ENCODE peak calls at places on chromosomes 4 and X, in nine cellular contexts. V is transverse colon; F is iPS DF 6.9; Q is mammary epithelial cell; G is naive thymus-derived CD4-positive, alpha-beta T cell; U is colonic mucosa; L is HCT116; A is WERI-Rb-1; K is lung. R is an unnamed sample. For H3K27me3, the result is how much of the 10 kb centered on the place peaks cover.

GRCh38 chr4:55127521-55127920 is 2.1 kb upstream of the KDR start:
- DNase-seq in F (no peak), G (no peak), K (no peak), L (no peak), A (no peak), V (no peak), Q (no peak), U (no peak), R (no peak)

GRCh38 chrX:46713672-46714487 is 45.0 kb downstream of the SLC9A7 start:
- DNase-seq in L (no peak), A (no peak), F (no peak), G (no peak), Q (no peak), K (no peak), V (no peak), U (no peak), R (no peak)

GRCh38 chr4:75653845-75654503 is 19.2 kb downstream of the G3BP2 start:
- DNase-seq in A (no peak), L (no peak), G (no peak), Q (peak), U (no peak), F (no peak), V (no peak), K (no peak), R (no peak)

GRCh38 chrX:113929004-113929403 is 654.9 kb upstream of the HTR2C start:
- DNase-seq in G (no peak), K (peak), L (peak), V (peak), Q (peak), F (peak), A (peak), U (peak), R (no peak)

GRCh38 chr4:43757147-43757546 is 691.5 kb downstream of the KCTD8 start:
- DNase-seq in L (no peak), K (no peak), U (no peak), F (peak), A (no peak), V (no peak), G (no peak), Q (peak), R (peak)

GRCh38 chr4:20890752-20891151 is 190.5 kb downstream of the PACRGL start:
- DNase-seq in K (no peak), V (no peak), G (no peak), U (no peak), F (no peak), A (no peak), L (no peak), Q (peak), R (no peak)

GRCh38 chr4:48683784-48684666 is 96.1 kb downstream of the FRYL start:
- DNase-seq in K (no peak), G (no peak), F (no peak), V (no peak), L (no peak), A (no peak), U (no peak), Q (no peak), R (no peak)

GRCh38 chr4:69773443-69773842 is 13.0 kb upstream of the SULT1B1 start:
- DNase-seq in G (no peak), Q (no peak), L (no peak), F (no peak), V (no peak), K (no peak), U (peak), A (no peak), R (no peak)

GRCh38 chr4:17771284-17771908 is 10.0 kb downstream of the FAM184B start:
- DNase-seq in K (peak), Q (peak), A (no peak), U (no peak), F (no peak), V (no peak), G (no peak), L (no peak), R (no peak)

GRCh38 chr4:14478504-14478903 is 523.8 kb upstream of the CPEB2 start:
- DNase-seq in L (no peak), A (no peak), V (no peak), F (no peak), Q (no peak), K (no peak), G (no peak), U (no peak), R (no peak)

GRCh38 chrX:129650183-129650689 is 4.5 kb downstream of the APLN start:
- DNase-seq in Q (no peak), V (no peak), F (no peak), K (no peak), G (no peak), L (no peak), A (no peak), U (no peak), R (no peak)

GRCh38 chr4:8761824-8762205 is 109.8 kb downstream of the HMX1 start:
- DNase-seq in U (no peak), K (no peak), L (no peak), A (no peak), F (no peak), V (no peak), G (no peak), Q (no peak), R (no peak)

GRCh38 chr4:109052699-109053656 is 249.5 kb downstream of the COL25A1 start:
- DNase-seq in L (no peak), A (no peak), K (no peak), Q (no peak), U (no peak), G (no peak), V (no peak), F (no peak), R (no peak)

GRCh38 chr4:142091085-142091513 is 454.7 kb downstream of the IL15 start:
- DNase-seq in A (no peak), K (no peak), V (no peak), F (no peak), Q (peak), U (no peak), L (no peak), G (no peak), R (no peak)

GRCh38 chr4:183008492-183008891 is 90.6 kb upstream of the WWC2 start:
- DNase-seq in A (no peak), L (no peak), V (no peak), Q (no peak), F (no peak), U (no peak), K (no peak), G (no peak), R (no peak)

GRCh38 chrX:9873952-9874351 is 87.7 kb downstream of the SHROOM2 start:
- DNase-seq in V (peak), K (peak), Q (no peak), G (peak), U (peak), L (peak), F (no peak), A (peak), R (no peak)

GRCh38 chr4:145909331-145909730 is 29.3 kb downstream of the ZNF827 start:
- DNase-seq in V (peak), F (peak), L (no peak), Q (peak), A (no peak), K (peak), U (peak), G (no peak), R (peak)

GRCh38 chr4:126906466-126906865 is 726.3 kb upstream of the INTU start:
- DNase-seq in F (no peak), Q (no peak), L (no peak), U (no peak), G (no peak), V (no peak), A (no peak), K (no peak), R (no peak)

GRCh38 chr4:134544303-134544761 is 342.7 kb upstream of the PABPC4L start:
- DNase-seq in L (peak), F (no peak), A (no peak), U (no peak), K (no peak), Q (no peak), V (peak), G (no peak), R (no peak)

GRCh38 chr4:4870493-4871266 is 11.2 kb downstream of the MSX1 start:
- DNase-seq in U (no peak), Q (no peak), K (no peak), G (no peak), F (no peak), V (no peak), A (no peak), L (no peak), R (no peak)
- H3K27me3 ChIP-seq in U (half or more), Q (half or more), K (under half), G (under half), F (half or more), V (half or more), A (half or more), L (under half), R (under half)

GRCh38 chr4:184993243-184993642 is 25.0 kb upstream of the HELT start:
- DNase-seq in F (no peak), Q (no peak), U (no peak), A (no peak), V (no peak), K (no peak), G (no peak), L (no peak), R (no peak)

GRCh38 chr4:184992422-184992821 is 25.9 kb upstream of the HELT start:
- DNase-seq in U (no peak), A (no peak), L (no peak), Q (no peak), K (no peak), V (no peak), G (no peak), F (no peak), R (no peak)

GRCh38 chr4:184994623-184995010 is 23.7 kb upstream of the HELT start:
- DNase-seq in K (no peak), G (no peak), L (no peak), A (no peak), U (no peak), V (no peak), F (no peak), Q (no peak), R (no peak)

GRCh38 chr4:184991860-184992259 is 26.4 kb upstream of the HELT start:
- DNase-seq in Q (no peak), G (no peak), V (no peak), A (no peak), U (no peak), F (no peak), L (no peak), K (no peak), R (no peak)

DNA sequence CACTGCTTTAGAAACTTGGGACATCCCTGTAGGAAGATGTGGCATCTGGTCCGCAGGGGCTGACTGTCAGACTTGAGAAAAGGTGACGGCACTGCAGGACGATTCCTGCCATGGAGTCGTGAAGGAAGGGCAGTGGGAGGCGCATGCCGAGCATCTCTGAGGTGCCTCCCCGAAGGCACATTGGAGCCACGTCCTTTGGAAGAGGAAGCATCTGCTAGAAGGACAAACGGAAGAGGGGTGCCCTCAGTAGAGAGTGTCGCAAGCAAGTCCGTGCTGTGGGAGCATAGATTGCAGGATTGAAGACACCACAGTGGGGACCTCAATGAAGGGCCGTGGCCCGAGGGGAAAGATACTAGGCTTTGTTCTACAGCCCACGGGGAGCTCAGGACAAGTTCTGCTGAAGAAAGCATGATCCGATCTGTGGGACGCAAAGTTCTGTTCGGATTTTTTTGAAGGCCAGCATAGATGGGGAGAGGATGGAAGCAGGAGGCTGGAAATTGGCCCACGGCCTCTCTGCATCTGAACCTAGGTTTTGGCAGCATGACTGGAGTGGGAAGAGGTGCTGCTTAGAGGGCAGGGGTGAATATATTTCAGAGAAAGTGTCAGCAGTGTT is 24.2 kb upstream of the HELT start:
- DNase-seq in Q (no peak), V (no peak), G (no peak), K (no peak), F (no peak), U (no peak), A (no peak), L (no peak), R (no peak)
- H3K27me3 ChIP-seq in Q (under half), V (under half), G (under half), K (under half), F (under half), U (under half), A (under half), L (under half), R (under half)

DNA sequence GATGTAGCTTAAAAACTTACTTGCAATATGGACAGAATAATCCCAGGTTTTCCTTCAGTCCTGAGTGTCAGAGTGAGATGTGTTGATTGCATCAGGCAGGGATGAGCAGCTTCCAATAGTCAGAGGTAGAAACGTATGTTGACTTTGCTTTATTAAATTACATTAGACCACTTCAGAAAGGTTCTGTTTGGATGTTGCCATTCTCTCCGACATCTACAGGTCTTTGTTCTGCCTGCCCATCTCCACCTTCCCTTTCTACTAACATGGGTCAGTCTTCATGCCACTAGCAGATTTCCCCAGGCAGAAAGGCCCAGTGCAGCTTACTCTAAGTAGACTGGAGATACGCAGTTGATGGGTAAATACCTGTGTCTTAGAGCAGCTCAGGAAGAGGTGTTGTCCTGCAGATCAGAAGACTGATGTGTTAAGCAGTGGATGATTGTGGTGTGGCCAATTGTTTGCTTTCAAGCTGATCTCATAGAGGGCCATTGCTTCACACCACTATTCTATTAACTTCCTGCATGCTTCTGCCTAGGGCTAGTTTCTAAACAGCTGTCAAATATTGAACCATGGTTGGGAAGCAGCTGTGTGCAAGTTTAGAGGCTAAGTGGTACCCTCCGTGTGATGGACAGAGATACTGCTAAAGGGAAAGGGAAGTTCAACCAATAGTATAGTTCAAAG is 1.8 kb downstream of the FRMPD4 start:
- DNase-seq in A (no peak), G (no peak), F (no peak), K (no peak), L (no peak), V (no peak), Q (peak), U (no peak), R (no peak)
- H3K27me3 ChIP-seq in A (half or more), G (under half), F (under half), K (under half), L (under half), V (under half), Q (under half), U (under half), R (under half)

DNA sequence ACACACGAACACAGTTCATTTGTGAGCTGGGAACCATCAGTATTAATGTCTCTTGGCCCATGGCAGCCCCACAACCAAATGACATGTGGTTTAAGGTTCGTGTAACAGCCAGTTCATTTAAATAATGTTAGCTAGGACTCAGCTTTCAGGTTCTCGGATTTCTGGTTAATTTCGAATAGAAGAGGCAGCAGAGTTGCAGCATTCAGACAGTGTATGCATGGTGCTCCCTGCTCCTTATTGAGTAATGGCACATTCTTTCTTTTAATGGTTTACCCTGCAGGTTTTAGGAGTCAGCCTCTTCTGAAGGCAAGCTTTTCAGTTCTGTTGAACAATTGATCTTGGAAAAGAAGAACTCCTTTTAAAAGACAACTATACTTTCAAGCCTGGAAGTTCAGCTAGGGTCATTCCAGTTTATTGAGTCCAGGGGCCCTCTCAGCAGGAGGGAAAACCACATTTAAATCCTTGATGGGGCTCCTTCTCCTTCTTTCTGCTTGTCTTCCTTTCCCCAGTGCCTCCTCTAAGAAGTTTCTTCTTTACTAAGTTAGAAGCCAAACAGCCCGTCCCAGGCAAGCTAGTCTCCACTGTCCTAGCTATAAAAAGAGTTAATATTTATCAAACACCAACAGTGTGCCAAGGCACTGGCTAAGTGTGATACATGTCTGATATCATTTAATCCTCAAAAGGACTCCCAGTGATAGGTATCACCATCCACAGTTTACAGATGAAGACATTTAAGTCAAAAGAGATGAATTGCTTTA is 5.0 kb upstream of the RNF175 start:
- DNase-seq in Q (no peak), U (no peak), K (no peak), G (no peak), L (no peak), F (no peak), V (no peak), A (no peak), R (no peak)
- H3K27me3 ChIP-seq in Q (under half), U (under half), K (under half), G (under half), L (under half), F (under half), V (under half), A (under half), R (under half)

DNA sequence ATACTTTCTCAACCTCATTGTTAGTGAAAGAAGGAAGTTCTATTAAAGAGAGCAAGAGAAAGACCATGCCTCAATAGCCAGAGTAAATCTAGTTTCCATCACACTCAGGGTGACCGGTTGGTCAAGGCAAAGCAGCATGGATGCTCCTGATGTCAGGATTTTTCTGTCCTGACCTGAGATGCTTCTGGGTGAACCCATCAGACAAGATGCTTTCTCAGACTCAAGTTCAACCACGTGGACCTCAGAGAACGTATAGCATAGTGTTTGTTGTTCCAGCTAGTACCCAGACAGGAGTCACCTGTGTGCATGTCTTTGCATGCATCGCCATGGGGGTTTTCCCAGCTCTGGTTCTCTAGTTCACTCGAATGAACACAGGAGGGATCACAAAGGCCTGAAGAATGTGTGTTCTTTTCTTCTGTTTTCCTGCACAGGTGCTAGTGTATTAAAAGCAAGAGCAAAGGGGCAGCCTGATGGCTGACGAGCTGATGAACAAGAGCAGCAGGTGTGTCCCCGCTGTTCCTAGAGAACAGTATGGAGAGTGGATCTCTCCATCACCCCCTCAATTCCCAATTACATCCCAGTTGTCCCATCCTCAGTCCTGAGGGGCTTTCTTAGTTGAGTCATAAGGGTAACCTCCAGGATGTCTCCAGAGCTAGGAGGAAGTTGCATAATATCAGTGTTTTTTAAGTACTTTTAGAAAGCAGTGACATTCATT is 110.5 kb upstream of the ENPP6 start:
- DNase-seq in A (no peak), G (no peak), Q (peak), V (no peak), L (no peak), U (peak), K (no peak), F (no peak), R (no peak)
- H3K27me3 ChIP-seq in A (under half), G (under half), Q (under half), V (under half), L (under half), U (under half), K (under half), F (under half), R (under half)

DNA sequence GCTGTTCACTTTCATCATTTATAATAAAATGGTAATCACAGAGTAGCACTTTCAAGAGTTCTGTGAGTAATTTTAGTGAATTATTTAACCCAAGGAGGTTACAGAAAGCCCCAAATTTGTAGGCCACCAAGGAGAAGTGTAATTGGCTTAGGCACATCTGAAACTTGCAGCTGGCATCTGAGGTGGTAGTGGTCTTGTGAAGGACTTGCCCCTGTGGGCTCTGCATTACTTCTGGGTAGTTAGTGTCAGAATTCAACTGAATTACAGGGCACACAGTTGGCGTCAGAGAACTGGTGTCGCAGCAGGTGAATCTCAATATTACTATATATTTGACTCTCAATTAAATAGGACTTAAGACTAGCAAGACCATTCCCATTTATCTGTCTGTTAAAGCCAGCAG is 36.9 kb downstream of the GPR174 start:
- DNase-seq in G (no peak), K (no peak), U (no peak), A (no peak), V (no peak), Q (no peak), L (no peak), F (no peak), R (no peak)
- H3K27me3 ChIP-seq in G (under half), K (under half), U (under half), A (under half), V (under half), Q (under half), L (under half), F (under half), R (under half)

GRCh38 chrX:110037181-110037580 is 34.3 kb downstream of the TMEM164 start:
- DNase-seq in Q (peak), L (no peak), F (no peak), U (no peak), A (no peak), K (no peak), V (no peak), G (no peak), R (no peak)
- H3K27me3 ChIP-seq in Q (under half), L (under half), F (under half), U (under half), A (under half), K (under half), V (under half), G (under half), R (under half)

GRCh38 chrX:53550756-53551463 is 116.7 kb upstream of the HSD17B10 start:
- DNase-seq in U (no peak), L (no peak), G (no peak), A (no peak), K (no peak), F (no peak), V (no peak), Q (no peak), R (no peak)

GRCh38 chrX:53547668-53548067 is 113.5 kb upstream of the HSD17B10 start:
- DNase-seq in A (no peak), Q (no peak), U (no peak), K (no peak), F (no peak), L (no peak), G (no peak), V (no peak), R (no peak)

GRCh38 chrX:53544936-53545335 is 110.8 kb upstream of the HSD17B10 start:
- DNase-seq in K (no peak), G (no peak), V (no peak), L (no peak), A (no peak), F (no peak), Q (no peak), U (no peak), R (no peak)
- H3K27me3 ChIP-seq in K (under half), G (under half), V (under half), L (under half), A (under half), F (under half), Q (under half), U (under half), R (under half)

GRCh38 chrX:43720961-43721360 is 64.9 kb downstream of the MAOA start:
- DNase-seq in A (no peak), F (no peak), G (no peak), Q (no peak), K (no peak), U (no peak), L (no peak), V (no peak), R (no peak)
- H3K27me3 ChIP-seq in A (under half), F (under half), G (under half), Q (under half), K (under half), U (under half), L (under half), V (under half), R (under half)